ENCODE peak calls at places on chromosome 15, in nine cellular contexts. L is fibroblast of the aortic adventitia; W is neural progenitor cell; Y is aorta; X is A673; I is PC-9; B is GM23248; N is heart right ventricle; R is CD8-positive, alpha-beta T cell. V is an unnamed sample.

GRCh38 chr15:74238984-74239645 is 3.0 kb downstream of the CCDC33 start:
- DNase-seq in L (no peak), W (no peak), Y (no peak), X (no peak), I (no peak), B (no peak), N (no peak), R (no peak), V (no peak)

GRCh38 chr15:96470682-96471290 is 140.3 kb downstream of the NR2F2 start:
- DNase-seq in L (no peak), W (no peak), Y (no peak), X (no peak), I (no peak), B (no peak), N (no peak), R (no peak), V (no peak)

GRCh38 chr15:29090617-29091466 is 178.8 kb downstream of the NSMCE3 start:
- DNase-seq in L (no peak), W (peak), Y (no peak), X (peak), I (no peak), B (peak), N (no peak), R (peak), V (peak)

GRCh38 chr15:82178061-82178460 is 84.5 kb downstream of the EFL1 start:
- DNase-seq in L (peak), W (no peak), Y (no peak), X (no peak), I (no peak), B (peak), N (no peak), R (no peak), V (no peak)

GRCh38 chr15:87762110-87762509 is 494.4 kb downstream of the NTRK3 start:
- DNase-seq in L (no peak), W (no peak), Y (no peak), X (no peak), I (no peak), B (no peak), N (peak), R (no peak), V (peak)

GRCh38 chr15:74011610-74012009 is 17.1 kb downstream of the PML start:
- DNase-seq in L (peak), W (no peak), Y (no peak), X (no peak), I (no peak), B (peak), N (peak), R (no peak), V (no peak)

GRCh38 chr15:25133804-25134203 is 179.0 kb downstream of the SNRPN start:
- DNase-seq in L (no peak), W (no peak), Y (no peak), X (no peak), I (no peak), B (no peak), N (no peak), R (no peak), V (no peak)

GRCh38 chr15:81171286-81171685 is 25.4 kb upstream of the IL16 start:
- DNase-seq in L (no peak), W (no peak), Y (no peak), X (no peak), I (no peak), B (no peak), N (no peak), R (no peak), V (no peak)

GRCh38 chr15:95127356-95127755 is 896.0 kb downstream of the MCTP2 start:
- DNase-seq in L (no peak), W (no peak), Y (no peak), X (no peak), I (no peak), B (no peak), N (no peak), R (no peak), V (peak)

GRCh38 chr15:52234596-52235541 is 43.7 kb upstream of the GNB5 start:
- DNase-seq in L (no peak), W (no peak), Y (no peak), X (no peak), I (no peak), B (no peak), N (no peak), R (no peak), V (no peak)

GRCh38 chr15:68506071-68506470 is 72.7 kb upstream of the CORO2B start:
- DNase-seq in L (no peak), W (no peak), Y (no peak), X (no peak), I (no peak), B (no peak), N (no peak), R (no peak), V (no peak)

GRCh38 chr15:88401269-88401971 is 65.8 kb downstream of the MRPL46 start:
- DNase-seq in L (peak), W (no peak), Y (no peak), X (no peak), I (no peak), B (no peak), N (no peak), R (no peak), V (no peak)

GRCh38 chr15:58931985-58932384 is 1.5 kb downstream of the SLTM start:
- DNase-seq in L (peak), W (no peak), Y (no peak), X (peak), I (peak), B (peak), N (peak), R (no peak), V (peak)

GRCh38 chr15:63509933-63510547 is 5.6 kb downstream of the USP3 start:
- DNase-seq in L (peak), W (no peak), Y (no peak), X (peak), I (peak), B (peak), N (no peak), R (no peak), V (no peak)

GRCh38 chr15:67839358-67839928 is 402 bp downstream of the RNU6-1 start:
- DNase-seq in L (peak), W (no peak), Y (peak), X (peak), I (peak), B (peak), N (no peak), R (peak), V (peak)

GRCh38 chr15:25775317-25775912 is 87.7 kb downstream of the ATP10A start:
- DNase-seq in L (peak), W (peak), Y (peak), X (no peak), I (no peak), B (peak), N (peak), R (no peak), V (peak)

GRCh38 chr15:85563328-85563727 is 182.9 kb downstream of the AKAP13 start:
- DNase-seq in L (peak), W (peak), Y (no peak), X (peak), I (no peak), B (peak), N (no peak), R (no peak), V (no peak)

GRCh38 chr15:40249477-40250303 is 10.8 kb downstream of the PAK6 start:
- DNase-seq in L (peak), W (no peak), Y (peak), X (no peak), I (peak), B (peak), N (no peak), R (no peak), V (no peak)

GRCh38 chr15:98164573-98164972 is 204.1 kb downstream of the ARRDC4 start:
- DNase-seq in L (peak), W (no peak), Y (no peak), X (no peak), I (no peak), B (peak), N (no peak), R (no peak), V (peak)

GRCh38 chr15:75167588-75168076 is 34.0 kb upstream of the C15orf39 start:
- DNase-seq in L (peak), W (no peak), Y (no peak), X (no peak), I (no peak), B (peak), N (no peak), R (no peak), V (peak)

GRCh38 chr15:80485370-80486164 is 81.4 kb downstream of the ARNT2 start:
- DNase-seq in L (no peak), W (no peak), Y (no peak), X (no peak), I (no peak), B (no peak), N (no peak), R (no peak), V (no peak)

GRCh38 chr15:26516102-26516980 is 256.5 kb downstream of the GABRB3 start:
- DNase-seq in L (no peak), W (no peak), Y (no peak), X (no peak), I (no peak), B (no peak), N (no peak), R (no peak), V (no peak)

GRCh38 chr15:101451192-101451799 is 38.2 kb downstream of the PCSK6 start:
- DNase-seq in L (peak), W (no peak), Y (no peak), X (no peak), I (no peak), B (peak), N (peak), R (no peak), V (peak)

GRCh38 chr15:57596978-57597377 is 5.3 kb downstream of the MYZAP start:
- DNase-seq in L (no peak), W (no peak), Y (no peak), X (no peak), I (peak), B (no peak), N (no peak), R (no peak), V (no peak)

GRCh38 chr15:52331490-52332240 is 36.1 kb upstream of the MYO5C start:
- DNase-seq in L (peak), W (no peak), Y (no peak), X (peak), I (peak), B (peak), N (no peak), R (peak), V (peak)

GRCh38 chr15:24956131-24956838 is 1.5 kb downstream of the SNRPN start:
- DNase-seq in L (peak), W (peak), Y (peak), X (peak), I (no peak), B (peak), N (peak), R (peak), V (no peak)

GRCh38 chr15:63308947-63309346 is 31.5 kb downstream of the APH1B start:
- DNase-seq in L (no peak), W (no peak), Y (no peak), X (no peak), I (no peak), B (no peak), N (no peak), R (no peak), V (no peak)

GRCh38 chr15:90232941-90233700 is 620 bp downstream of the CIB1 start:
- DNase-seq in L (peak), W (peak), Y (peak), X (no peak), I (peak), B (peak), N (peak), R (peak), V (peak)

GRCh38 chr15:67515557-67515956 is 5.4 kb upstream of the C15orf61 start:
- DNase-seq in L (no peak), W (no peak), Y (no peak), X (no peak), I (no peak), B (no peak), N (no peak), R (no peak), V (no peak)

GRCh38 chr15:77633913-77634265 is 1.2 kb upstream of the LINGO1 start:
- DNase-seq in L (no peak), W (peak), Y (no peak), X (no peak), I (no peak), B (no peak), N (no peak), R (no peak), V (no peak)
- H3K4me3 ChIP-seq in L (no peak), W (peak), Y (no peak), X (peak), I (no peak), B (no peak), N (no peak), R (peak), V (no peak)

GRCh38 chr15:70602281-70602680 is 161.1 kb downstream of the UACA start:
- DNase-seq in L (no peak), W (no peak), Y (no peak), X (no peak), I (no peak), B (no peak), N (no peak), R (no peak), V (no peak)

GRCh38 chr15:70596354-70597055 is 166.9 kb downstream of the UACA start:
- DNase-seq in L (peak), W (no peak), Y (no peak), X (no peak), I (peak), B (peak), N (no peak), R (no peak), V (peak)

GRCh38 chr15:70593795-70594194 is 169.6 kb downstream of the UACA start:
- DNase-seq in L (no peak), W (no peak), Y (no peak), X (no peak), I (no peak), B (no peak), N (no peak), R (no peak), V (no peak)

GRCh38 chr15:70597056-70597603 is 166.2 kb downstream of the UACA start:
- DNase-seq in L (no peak), W (no peak), Y (no peak), X (no peak), I (no peak), B (peak), N (no peak), R (no peak), V (no peak)

DNA sequence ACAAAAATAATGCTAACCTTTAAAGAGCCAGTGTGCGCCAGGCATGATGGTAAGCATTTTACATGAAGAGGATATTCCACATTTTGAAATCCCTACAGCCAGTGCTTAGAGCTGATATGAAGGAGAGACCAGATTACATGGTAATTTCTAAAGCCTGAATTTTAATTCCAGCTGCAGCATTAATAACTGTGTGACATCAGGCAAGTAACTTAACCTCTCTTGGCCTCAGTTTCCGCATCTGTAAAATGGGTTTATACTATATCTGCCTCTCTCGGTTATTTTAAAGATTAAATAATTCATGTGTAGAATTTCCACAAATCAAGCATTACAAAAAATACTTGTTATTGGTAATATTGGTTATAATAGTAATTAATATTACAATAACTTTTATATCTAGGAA is 165.4 kb downstream of the UACA start:
- DNase-seq in L (no peak), W (no peak), Y (no peak), X (no peak), I (no peak), B (no peak), N (no peak), R (no peak), V (no peak)
- H3K4me3 ChIP-seq in L (no peak), W (no peak), Y (no peak), X (no peak), I (no peak), B (no peak), N (no peak), R (no peak), V (no peak)

DNA sequence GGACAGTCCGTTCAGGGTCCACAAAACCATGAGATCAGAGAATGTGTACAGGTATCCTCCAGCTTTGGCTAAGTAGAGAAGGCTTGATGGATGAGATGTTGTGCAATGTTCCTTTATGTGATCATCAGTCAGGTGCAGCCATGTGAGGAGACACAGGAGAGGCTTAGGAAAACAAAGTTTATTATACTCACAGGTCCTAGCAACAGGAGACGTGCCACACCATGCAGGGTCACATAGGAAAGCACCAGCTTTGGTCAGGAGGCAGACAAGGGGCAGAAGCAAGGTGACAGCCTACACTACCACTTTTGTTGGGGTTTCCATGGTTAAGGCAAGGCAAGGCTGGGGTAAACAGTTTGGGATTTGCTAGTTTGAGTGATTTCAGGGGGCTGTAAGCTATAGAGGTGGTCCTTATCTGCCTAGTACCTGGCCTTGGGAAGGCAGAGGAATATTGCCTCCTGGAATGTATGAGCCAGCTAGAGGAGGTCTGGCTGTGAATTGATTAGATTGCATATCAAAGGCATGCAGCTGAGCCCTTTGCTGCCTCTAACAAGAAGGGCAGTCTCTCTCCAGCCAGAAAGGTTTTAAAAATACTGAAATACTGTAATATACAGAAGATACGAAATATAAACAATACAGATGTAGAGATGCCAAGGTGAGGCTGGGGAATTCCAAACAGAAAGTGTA is 248.6 kb downstream of the RYR3 start:
- DNase-seq in L (no peak), W (no peak), Y (no peak), X (no peak), I (no peak), B (no peak), N (no peak), R (no peak), V (no peak)
- H3K4me3 ChIP-seq in L (no peak), W (no peak), Y (no peak), X (no peak), I (no peak), B (no peak), N (no peak), R (no peak), V (no peak)

GRCh38 chr15:60076055-60076454 is 71.9 kb downstream of the FOXB1 start:
- DNase-seq in L (no peak), W (no peak), Y (no peak), X (no peak), I (no peak), B (no peak), N (no peak), R (no peak), V (no peak)
- H3K4me3 ChIP-seq in L (no peak), W (no peak), Y (no peak), X (no peak), I (no peak), B (no peak), N (no peak), R (no peak), V (no peak)

GRCh38 chr15:41849204-41849603 is 10.6 kb downstream of the PLA2G4B start:
- DNase-seq in L (no peak), W (no peak), Y (no peak), X (no peak), I (no peak), B (no peak), N (no peak), R (no peak), V (no peak)
- H3K4me3 ChIP-seq in L (no peak), W (no peak), Y (no peak), X (no peak), I (no peak), B (no peak), N (no peak), R (no peak), V (no peak)

GRCh38 chr15:32852771-32853170 is 135.0 kb downstream of the GREM1 start:
- DNase-seq in L (no peak), W (no peak), Y (no peak), X (no peak), I (no peak), B (no peak), N (no peak), R (no peak), V (no peak)

GRCh38 chr15:32853667-32854066 is 135.9 kb downstream of the GREM1 start:
- DNase-seq in L (no peak), W (peak), Y (no peak), X (no peak), I (no peak), B (no peak), N (no peak), R (no peak), V (no peak)

GRCh38 chr15:32857732-32858131 is 139.9 kb downstream of the GREM1 start:
- DNase-seq in L (no peak), W (no peak), Y (no peak), X (no peak), I (no peak), B (no peak), N (no peak), R (no peak), V (no peak)

GRCh38 chr15:32856753-32857152 is 138.9 kb downstream of the GREM1 start:
- DNase-seq in L (peak), W (no peak), Y (no peak), X (no peak), I (no peak), B (peak), N (no peak), R (no peak), V (no peak)

DNA sequence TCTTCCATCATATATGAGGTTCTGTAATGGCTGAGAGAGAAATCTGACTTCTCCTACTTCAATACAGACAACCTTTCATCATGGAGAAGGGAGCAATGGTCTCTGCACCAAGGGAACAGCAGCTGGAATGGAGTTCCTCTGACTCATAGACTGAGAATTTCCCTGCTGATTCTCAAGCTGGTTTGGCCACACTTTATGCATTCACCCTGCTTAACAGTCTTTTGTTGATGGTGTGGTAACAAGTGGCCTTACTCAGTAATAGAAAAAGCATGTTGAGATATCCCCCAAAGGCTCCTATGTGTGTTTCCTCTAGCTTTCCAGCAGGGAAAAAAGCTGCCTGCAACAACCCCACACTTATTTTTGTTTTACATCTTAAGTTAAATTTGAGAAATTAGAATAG is 138.1 kb downstream of the GREM1 start:
- DNase-seq in L (peak), W (no peak), Y (no peak), X (peak), I (peak), B (peak), N (peak), R (no peak), V (no peak)
- H3K4me3 ChIP-seq in L (no peak), W (no peak), Y (no peak), X (no peak), I (no peak), B (no peak), N (no peak), R (no peak), V (no peak)

V was measured in NB4.